ENCODE peak calls at places on chromosomes 12 and 14, in six cellular contexts. P is adipocyte, B is lower lobe of right lung, R is tibial nerve, H is adrenal gland, S is brain microvascular endothelial cell. J is an unnamed sample. For H3K36me3, the result is how much of the 10 kb centered on the place peaks cover.

GRCh38 chr12:572532-572899 is 90.7 kb downstream of the NINJ2 start:
- DNase-seq in P (peak), S (no peak), H (no peak), R (no peak), B (no peak), J (no peak)

GRCh38 chr12:111195316-111195715 is 173.6 kb downstream of the PHETA1 start:
- DNase-seq in B (no peak), P (no peak), R (no peak), S (no peak), H (no peak), J (no peak)

GRCh38 chr12:34395056-34396005 is 373.0 kb downstream of the ALG10 start:
- DNase-seq in S (no peak), P (no peak), B (peak), R (peak), H (no peak), J (no peak)

GRCh38 chr12:39628836-39629235 is 9.2 kb upstream of the ABCD2 start:
- DNase-seq in P (no peak), B (no peak), S (no peak), R (no peak), H (no peak), J (no peak)

GRCh38 chr12:4353785-4354208 is 25.7 kb downstream of the FGF23 start:
- DNase-seq in H (no peak), R (no peak), P (peak), S (no peak), B (no peak), J (no peak)

GRCh38 chr14:20631023-20631820 is 10.3 kb downstream of the OR6S1 start:
- DNase-seq in H (peak), R (no peak), B (no peak), P (peak), S (peak), J (no peak)

GRCh38 chr12:13103391-13104033 is at the start of gene GSG1:
- DNase-seq in B (no peak), S (no peak), R (no peak), P (no peak), H (no peak), J (no peak)

GRCh38 chr12:51419473-51420228 is 5.0 kb upstream of the SLC4A8 start:
- DNase-seq in B (no peak), H (no peak), R (no peak), S (no peak), P (no peak), J (no peak)

GRCh38 chr12:43210437-43211197 is 341.4 kb downstream of the ADAMTS20 start:
- DNase-seq in B (no peak), S (peak), R (no peak), H (no peak), P (peak), J (no peak)

GRCh38 chr12:57590892-57591566 is at the start of gene PIP4K2C:
- DNase-seq in S (no peak), P (peak), H (peak), R (peak), B (peak), J (no peak)

GRCh38 chr14:104895207-104895785 is 29.4 kb upstream of the PLD4 start:
- DNase-seq in B (no peak), R (no peak), P (no peak), S (no peak), H (no peak), J (no peak)

GRCh38 chr12:64221656-64222010 is 463 bp downstream of the KICS2 start:
- DNase-seq in R (peak), B (peak), H (peak), S (peak), P (peak), J (peak)

GRCh38 chr14:34223302-34224150 is 238.5 kb downstream of the SPTSSA start:
- DNase-seq in H (no peak), B (no peak), S (no peak), R (no peak), P (no peak), J (no peak)

GRCh38 chr12:74889563-74890236 is 319.9 kb downstream of the KCNC2 start:
- DNase-seq in R (no peak), P (peak), S (peak), B (no peak), H (no peak), J (no peak)

GRCh38 chr12:57199191-57199590 is 17.4 kb upstream of the NXPH4 start:
- DNase-seq in H (no peak), B (no peak), P (no peak), S (no peak), R (no peak), J (no peak)

GRCh38 chr12:49195734-49196133 is 6.9 kb upstream of the TUBA1A start:
- DNase-seq in S (no peak), H (peak), P (no peak), B (no peak), R (no peak), J (no peak)

GRCh38 chr14:58272589-58273372 is 25.6 kb upstream of the ARID4A start:
- DNase-seq in S (peak), B (no peak), P (no peak), H (no peak), R (no peak), J (no peak)

GRCh38 chr12:132066345-132066685 is 77.8 kb downstream of the DDX51 start:
- DNase-seq in P (no peak), H (no peak), R (no peak), S (no peak), B (no peak), J (no peak)

GRCh38 chr12:103841690-103842584 is 903 bp upstream of the NT5DC3 start:
- DNase-seq in P (peak), R (no peak), H (peak), S (peak), B (peak), J (peak)

GRCh38 chr12:111361717-111362576 is 6.9 kb downstream of the PHETA1 start:
- DNase-seq in P (no peak), R (no peak), H (peak), B (peak), S (no peak), J (no peak)

GRCh38 chr12:121162384-121162783 is 29.7 kb downstream of the P2RX7 start:
- DNase-seq in S (no peak), P (no peak), R (no peak), B (no peak), H (no peak), J (no peak)

GRCh38 chr14:58607131-58607531 is 30.6 kb upstream of the DACT1 start:
- DNase-seq in H (no peak), R (no peak), P (no peak), B (no peak), S (no peak), J (no peak)

GRCh38 chr14:65015391-65015790 is 28.7 kb downstream of the FNTB start:
- DNase-seq in S (no peak), H (peak), P (no peak), R (no peak), B (no peak), J (no peak)

GRCh38 chr14:22478247-22478646 is 110.8 kb downstream of the DAD1 start:
- DNase-seq in B (no peak), P (no peak), H (no peak), S (no peak), R (no peak), J (no peak)

GRCh38 chr12:81792666-81793065 is 33.5 kb upstream of the PPFIA2 start:
- DNase-seq in P (no peak), R (no peak), S (no peak), H (no peak), B (no peak), J (no peak)

GRCh38 chr12:42086021-42086420 is 58.7 kb downstream of the GXYLT1 start:
- DNase-seq in P (peak), B (no peak), S (no peak), R (no peak), H (no peak), J (no peak)

GRCh38 chr14:33120341-33120740 is 181.7 kb downstream of the NPAS3 start:
- DNase-seq in P (peak), H (no peak), B (no peak), R (no peak), S (peak), J (no peak)

GRCh38 chr14:68951051-68951797 is 27.9 kb downstream of the ACTN1 start:
- DNase-seq in B (peak), R (peak), H (peak), P (peak), S (peak), J (peak)

DNA sequence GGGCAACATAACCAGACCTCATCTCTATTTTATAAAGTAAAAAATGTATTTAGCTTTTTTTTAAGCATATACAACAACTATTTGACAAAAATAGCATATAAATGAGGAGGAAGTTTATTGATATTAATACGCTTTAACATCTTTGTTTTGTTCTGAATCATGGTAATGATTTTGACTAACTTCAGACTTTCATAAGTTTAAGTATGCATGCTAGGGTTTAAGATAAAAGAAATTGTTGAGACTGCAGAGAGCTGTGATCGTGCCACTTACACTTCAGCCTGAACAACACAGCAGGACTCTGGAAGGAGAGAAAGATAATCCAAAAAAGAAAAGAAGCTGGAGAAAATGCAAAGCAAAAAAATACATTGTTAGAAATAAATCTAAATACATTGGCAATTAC is 87.9 kb upstream of the AEBP2 start:
- DNase-seq in S (no peak), R (no peak), P (no peak), B (no peak), H (no peak), J (no peak)
- H3K36me3 ChIP-seq in S (under half), R (half or more), P (under half), B (under half), H (under half), J (under half)

GRCh38 chr14:103820382-103820781 is 27.0 kb downstream of the PPP1R13B start:
- DNase-seq in S (no peak), P (no peak), H (no peak), R (no peak), B (no peak), J (no peak)

GRCh38 chr14:103820908-103821307 is 26.5 kb downstream of the PPP1R13B start:
- DNase-seq in H (no peak), B (no peak), S (no peak), P (no peak), R (no peak), J (no peak)

GRCh38 chr14:103818422-103818821 is 29.0 kb downstream of the PPP1R13B start:
- DNase-seq in H (peak), B (no peak), S (no peak), P (no peak), R (no peak), J (no peak)

GRCh38 chr14:103818870-103819269 is 28.5 kb downstream of the PPP1R13B start:
- DNase-seq in B (no peak), R (no peak), P (no peak), H (no peak), S (no peak), J (no peak)

GRCh38 chr14:103819503-103820307 is 27.7 kb downstream of the PPP1R13B start:
- DNase-seq in B (peak), S (no peak), H (no peak), R (peak), P (peak), J (no peak)
- H3K4me3 ChIP-seq in B (peak), S (no peak), H (no peak), R (no peak), P (peak), J (no peak)

GRCh38 chr14:49882826-49883694 is 9.8 kb upstream of the ARF6 start:
- DNase-seq in B (no peak), S (peak), H (no peak), R (no peak), P (no peak), J (no peak)
- H3K36me3 ChIP-seq in B (under half), S (under half), H (under half), R (under half), P (under half), J (under half)

DNA sequence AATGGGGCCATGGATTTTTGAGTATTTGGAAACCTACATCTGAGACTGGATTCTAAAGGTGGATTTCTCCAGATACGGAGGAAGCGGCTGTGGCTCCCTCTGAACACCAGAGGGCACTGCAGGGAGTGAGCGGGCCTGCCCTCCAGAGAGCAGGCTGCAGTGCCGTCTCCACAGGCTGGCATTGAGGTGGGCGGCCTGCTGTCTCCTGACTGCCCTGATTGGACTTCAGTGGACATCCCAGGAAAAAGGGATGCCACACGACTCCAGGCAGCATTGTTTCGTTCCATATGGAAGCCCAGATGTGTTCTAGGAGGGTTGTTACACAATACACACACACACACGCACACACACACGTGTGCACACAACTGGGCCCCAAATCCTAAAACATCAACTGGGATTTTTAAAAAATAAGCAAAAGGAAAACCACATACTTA is 20.9 kb upstream of the ANO2 start:
- DNase-seq in R (no peak), B (peak), S (peak), H (peak), P (peak), J (no peak)
- H3K4me3 ChIP-seq in R (no peak), B (no peak), S (no peak), H (no peak), P (no peak), J (no peak)

GRCh38 chr12:47787596-47788319 is 14.7 kb downstream of the SLC48A1 start:
- DNase-seq in S (no peak), P (no peak), B (no peak), R (no peak), H (no peak), J (no peak)
- H3K36me3 ChIP-seq in S (half or more), P (half or more), B (half or more), R (half or more), H (under half), J (half or more)

DNA sequence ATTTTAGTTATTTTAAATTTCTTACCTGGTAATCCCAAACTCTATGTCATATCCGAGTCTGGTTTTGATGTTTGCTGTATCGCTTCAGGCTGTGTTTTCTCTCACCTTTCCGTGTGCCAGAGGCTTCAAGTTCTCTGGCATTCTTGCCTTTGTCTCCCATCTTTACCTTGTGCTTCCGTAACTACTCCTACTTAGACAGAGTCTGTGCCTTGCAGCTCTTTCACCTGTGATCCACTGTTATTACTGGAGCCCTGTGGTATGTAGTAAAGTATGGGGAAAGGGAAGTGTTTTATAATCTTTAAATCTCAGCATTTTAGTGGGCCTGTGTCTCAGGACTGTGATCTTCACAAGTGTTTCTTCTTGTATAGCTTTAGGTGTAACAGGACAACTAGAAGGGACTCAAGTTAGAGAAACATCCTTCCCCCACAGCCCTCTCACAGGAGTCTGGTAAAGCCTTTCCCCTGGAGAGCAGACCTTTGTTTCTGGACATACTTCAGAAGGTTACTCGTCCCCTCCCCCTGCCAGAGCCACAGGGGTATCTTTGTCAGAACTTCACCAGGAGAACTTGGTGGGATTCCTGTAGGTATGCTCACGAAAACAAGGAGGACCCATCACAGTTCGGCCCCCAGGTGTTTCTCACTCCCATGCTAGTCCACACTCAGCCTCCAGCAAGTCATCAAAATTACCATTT is 11.1 kb downstream of the IFNG start:
- DNase-seq in R (no peak), B (no peak), P (no peak), S (no peak), H (no peak), J (no peak)
- H3K4me3 ChIP-seq in R (no peak), B (no peak), P (no peak), S (no peak), H (no peak), J (no peak)

J was measured in BJ.